ENCODE peak calls at places on chromosomes 4 and X, in nine cellular contexts. One of them, this sample, is unnamed. For H3K9me3, the result is how much of the 10 kb centered on the place peaks cover.

GRCh38 chrX:136525738-136526606 is 6.0 kb upstream of the VGLL1 start:
- DNase-seq in HCT116: no peak
- DNase-seq in uterus: peak
- DNase-seq in A549: peak
- DNase-seq in transverse colon: peak
- DNase-seq in adrenal gland: peak
- DNase-seq in heart left ventricle: peak
- DNase-seq in right lobe of liver: peak
- DNase-seq in tibial nerve: peak
- DNase-seq in this sample: no peak

GRCh38 chrX:67700607-67701006 is 156.8 kb downstream of the AR start:
- DNase-seq in tibial nerve: no peak
- DNase-seq in heart left ventricle: no peak
- DNase-seq in transverse colon: no peak
- DNase-seq in A549: no peak
- DNase-seq in right lobe of liver: no peak
- DNase-seq in uterus: no peak
- DNase-seq in adrenal gland: no peak
- DNase-seq in HCT116: no peak
- DNase-seq in this sample: no peak

GRCh38 chrX:12894074-12894691 is 12.2 kb upstream of the TLR8 start:
- DNase-seq in transverse colon: peak
- DNase-seq in right lobe of liver: no peak
- DNase-seq in adrenal gland: peak
- DNase-seq in HCT116: peak
- DNase-seq in tibial nerve: no peak
- DNase-seq in heart left ventricle: no peak
- DNase-seq in A549: peak
- DNase-seq in uterus: peak
- DNase-seq in this sample: no peak

GRCh38 chr4:102867278-102868152 is 1.3 kb upstream of the CISD2 start:
- DNase-seq in A549: peak
- DNase-seq in adrenal gland: no peak
- DNase-seq in uterus: no peak
- DNase-seq in right lobe of liver: no peak
- DNase-seq in transverse colon: no peak
- DNase-seq in HCT116: no peak
- DNase-seq in tibial nerve: no peak
- DNase-seq in heart left ventricle: no peak
- DNase-seq in this sample: no peak

GRCh38 chr4:125105561-125105960 is 209.2 kb upstream of the FAT4 start:
- DNase-seq in HCT116: no peak
- DNase-seq in A549: no peak
- DNase-seq in tibial nerve: no peak
- DNase-seq in heart left ventricle: no peak
- DNase-seq in right lobe of liver: no peak
- DNase-seq in transverse colon: no peak
- DNase-seq in adrenal gland: no peak
- DNase-seq in uterus: no peak
- DNase-seq in this sample: no peak

GRCh38 chrX:7133036-7133412 is 14.5 kb upstream of the STS start:
- DNase-seq in uterus: peak
- DNase-seq in adrenal gland: no peak
- DNase-seq in transverse colon: no peak
- DNase-seq in tibial nerve: no peak
- DNase-seq in right lobe of liver: no peak
- DNase-seq in HCT116: no peak
- DNase-seq in A549: no peak
- DNase-seq in heart left ventricle: peak
- DNase-seq in this sample: no peak

GRCh38 chr4:156956947-156957346 is 14.7 kb downstream of the PDGFC start:
- DNase-seq in adrenal gland: no peak
- DNase-seq in A549: no peak
- DNase-seq in transverse colon: no peak
- DNase-seq in heart left ventricle: no peak
- DNase-seq in tibial nerve: no peak
- DNase-seq in uterus: no peak
- DNase-seq in right lobe of liver: no peak
- DNase-seq in HCT116: no peak
- DNase-seq in this sample: no peak

GRCh38 chr4:99712530-99712929 is 54.9 kb upstream of the C4orf54 start:
- DNase-seq in tibial nerve: no peak
- DNase-seq in uterus: no peak
- DNase-seq in heart left ventricle: no peak
- DNase-seq in A549: no peak
- DNase-seq in HCT116: no peak
- DNase-seq in transverse colon: no peak
- DNase-seq in adrenal gland: no peak
- DNase-seq in right lobe of liver: no peak
- DNase-seq in this sample: no peak

GRCh38 chr4:52982246-52982950 is 120.3 kb downstream of the RASL11B start:
- DNase-seq in right lobe of liver: no peak
- DNase-seq in adrenal gland: no peak
- DNase-seq in tibial nerve: no peak
- DNase-seq in HCT116: peak
- DNase-seq in transverse colon: no peak
- DNase-seq in heart left ventricle: no peak
- DNase-seq in A549: peak
- DNase-seq in uterus: no peak
- DNase-seq in this sample: no peak

GRCh38 chr4:161252520-161253141 is 911.2 kb downstream of the FSTL5 start:
- DNase-seq in transverse colon: no peak
- DNase-seq in A549: peak
- DNase-seq in heart left ventricle: no peak
- DNase-seq in tibial nerve: no peak
- DNase-seq in adrenal gland: no peak
- DNase-seq in uterus: no peak
- DNase-seq in HCT116: peak
- DNase-seq in right lobe of liver: no peak
- DNase-seq in this sample: no peak

GRCh38 chr4:142203505-142203904 is 567.1 kb downstream of the IL15 start:
- DNase-seq in uterus: no peak
- DNase-seq in tibial nerve: no peak
- DNase-seq in transverse colon: no peak
- DNase-seq in heart left ventricle: no peak
- DNase-seq in right lobe of liver: no peak
- DNase-seq in HCT116: no peak
- DNase-seq in adrenal gland: no peak
- DNase-seq in A549: no peak
- DNase-seq in this sample: no peak

GRCh38 chr4:34974313-34974680 is 1270.0 kb downstream of the ARAP2 start:
- DNase-seq in uterus: no peak
- DNase-seq in heart left ventricle: no peak
- DNase-seq in adrenal gland: no peak
- DNase-seq in A549: no peak
- DNase-seq in transverse colon: no peak
- DNase-seq in tibial nerve: no peak
- DNase-seq in HCT116: no peak
- DNase-seq in right lobe of liver: no peak
- DNase-seq in this sample: no peak

GRCh38 chr4:89072921-89073320 is 15.9 kb upstream of the FAM13A start:
- DNase-seq in heart left ventricle: no peak
- DNase-seq in HCT116: no peak
- DNase-seq in tibial nerve: no peak
- DNase-seq in A549: no peak
- DNase-seq in uterus: no peak
- DNase-seq in transverse colon: no peak
- DNase-seq in right lobe of liver: no peak
- DNase-seq in adrenal gland: no peak
- DNase-seq in this sample: no peak

GRCh38 chr4:63717384-63717783 is 691.9 kb downstream of the TECRL start:
- DNase-seq in adrenal gland: no peak
- DNase-seq in HCT116: no peak
- DNase-seq in heart left ventricle: no peak
- DNase-seq in uterus: no peak
- DNase-seq in transverse colon: no peak
- DNase-seq in A549: peak
- DNase-seq in right lobe of liver: no peak
- DNase-seq in tibial nerve: no peak
- DNase-seq in this sample: no peak

GRCh38 chrX:107849747-107850478 is 24.2 kb downstream of the MID2 start:
- DNase-seq in right lobe of liver: no peak
- DNase-seq in tibial nerve: no peak
- DNase-seq in adrenal gland: peak
- DNase-seq in HCT116: no peak
- DNase-seq in transverse colon: no peak
- DNase-seq in uterus: no peak
- DNase-seq in A549: peak
- DNase-seq in heart left ventricle: no peak
- DNase-seq in this sample: no peak

GRCh38 chr4:48490012-48490679 is at the start of gene ZAR1:
- DNase-seq in uterus: no peak
- DNase-seq in right lobe of liver: no peak
- DNase-seq in A549: no peak
- DNase-seq in tibial nerve: no peak
- DNase-seq in heart left ventricle: no peak
- DNase-seq in adrenal gland: no peak
- DNase-seq in HCT116: no peak
- DNase-seq in transverse colon: no peak
- DNase-seq in this sample: no peak

DNA sequence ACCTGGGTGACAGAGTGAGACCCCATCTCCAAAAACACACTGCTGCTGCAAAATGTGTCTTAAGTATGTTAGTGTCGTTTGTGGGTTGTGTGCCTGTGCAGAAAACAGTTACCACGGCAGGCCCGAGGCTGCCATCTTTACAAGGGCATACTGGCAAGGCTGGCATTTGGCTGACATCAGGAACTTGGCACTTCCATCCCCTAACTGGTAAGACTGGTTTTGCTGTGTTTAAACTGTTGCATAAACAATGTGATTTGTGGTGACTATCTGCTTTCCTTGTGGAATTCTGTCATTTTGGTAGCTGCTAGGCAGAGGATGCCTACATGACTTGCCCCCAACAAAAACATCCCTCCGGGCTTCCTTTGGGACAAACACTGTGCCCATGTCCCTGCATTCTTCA is 12.3 kb downstream of the LRP2BP start:
- DNase-seq in HCT116: no peak
- DNase-seq in transverse colon: peak
- DNase-seq in right lobe of liver: no peak
- DNase-seq in A549: no peak
- DNase-seq in uterus: no peak
- DNase-seq in heart left ventricle: no peak
- DNase-seq in adrenal gland: no peak
- DNase-seq in tibial nerve: no peak
- DNase-seq in this sample: no peak
- TF ChIP-seq POLR2A in HCT116: no peak
- TF ChIP-seq POLR2A in transverse colon: no peak
- TF ChIP-seq POLR2A in right lobe of liver: no peak
- TF ChIP-seq POLR2A in A549: no peak
- TF ChIP-seq POLR2A in uterus: no peak
- TF ChIP-seq POLR2A in heart left ventricle: no peak
- TF ChIP-seq POLR2A in adrenal gland: no peak
- TF ChIP-seq POLR2A in tibial nerve: no peak
- TF ChIP-seq POLR2A in this sample: no peak

GRCh38 chr4:58849026-58849425 is 1738.8 kb upstream of the IGFBP7 start:
- DNase-seq in adrenal gland: no peak
- DNase-seq in tibial nerve: no peak
- DNase-seq in transverse colon: no peak
- DNase-seq in right lobe of liver: no peak
- DNase-seq in uterus: no peak
- DNase-seq in A549: no peak
- DNase-seq in heart left ventricle: no peak
- DNase-seq in HCT116: no peak
- DNase-seq in this sample: no peak

DNA sequence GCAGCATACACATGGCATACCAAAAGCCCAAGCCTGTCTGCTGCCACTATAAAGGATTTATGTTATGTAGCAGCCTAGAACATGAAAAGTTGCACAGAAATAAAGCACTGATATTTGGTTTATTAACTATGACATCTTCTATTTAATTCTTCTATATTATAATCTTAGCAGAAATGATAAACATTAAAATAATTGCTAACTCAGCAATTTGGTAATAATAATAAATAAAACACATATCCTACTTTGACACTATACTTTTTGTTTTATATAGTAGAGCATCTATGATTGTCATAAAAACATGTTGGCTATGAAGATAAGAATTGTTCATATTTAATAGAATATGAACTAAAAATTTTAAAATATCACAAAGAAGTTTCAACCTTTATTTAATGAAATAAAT is 1733.3 kb upstream of the IGFBP7 start:
- DNase-seq in right lobe of liver: no peak
- DNase-seq in tibial nerve: no peak
- DNase-seq in heart left ventricle: no peak
- DNase-seq in uterus: no peak
- DNase-seq in A549: no peak
- DNase-seq in adrenal gland: no peak
- DNase-seq in HCT116: no peak
- DNase-seq in transverse colon: no peak
- DNase-seq in this sample: no peak
- H3K9me3 ChIP-seq in right lobe of liver: under half
- H3K9me3 ChIP-seq in tibial nerve: under half
- H3K9me3 ChIP-seq in heart left ventricle: under half
- H3K9me3 ChIP-seq in uterus: under half
- H3K9me3 ChIP-seq in A549: under half
- H3K9me3 ChIP-seq in adrenal gland: under half
- H3K9me3 ChIP-seq in HCT116: under half
- H3K9me3 ChIP-seq in transverse colon: under half
- H3K9me3 ChIP-seq in this sample: under half

GRCh38 chr4:6031831-6032230 is 13.6 kb upstream of the C4orf50 start:
- DNase-seq in transverse colon: no peak
- DNase-seq in right lobe of liver: no peak
- DNase-seq in A549: no peak
- DNase-seq in uterus: no peak
- DNase-seq in HCT116: no peak
- DNase-seq in tibial nerve: no peak
- DNase-seq in heart left ventricle: no peak
- DNase-seq in adrenal gland: no peak
- DNase-seq in this sample: no peak
- TF ChIP-seq POLR2A in transverse colon: no peak
- TF ChIP-seq POLR2A in right lobe of liver: no peak
- TF ChIP-seq POLR2A in A549: no peak
- TF ChIP-seq POLR2A in uterus: no peak
- TF ChIP-seq POLR2A in HCT116: no peak
- TF ChIP-seq POLR2A in tibial nerve: no peak
- TF ChIP-seq POLR2A in heart left ventricle: no peak
- TF ChIP-seq POLR2A in adrenal gland: no peak
- TF ChIP-seq POLR2A in this sample: no peak

GRCh38 chrX:2719774-2720447 is 28.8 kb downstream of the CD99 start:
- DNase-seq in right lobe of liver: peak
- DNase-seq in A549: no peak
- DNase-seq in adrenal gland: no peak
- DNase-seq in uterus: no peak
- DNase-seq in transverse colon: no peak
- DNase-seq in HCT116: no peak
- DNase-seq in heart left ventricle: no peak
- DNase-seq in tibial nerve: no peak
- DNase-seq in this sample: no peak

DNA sequence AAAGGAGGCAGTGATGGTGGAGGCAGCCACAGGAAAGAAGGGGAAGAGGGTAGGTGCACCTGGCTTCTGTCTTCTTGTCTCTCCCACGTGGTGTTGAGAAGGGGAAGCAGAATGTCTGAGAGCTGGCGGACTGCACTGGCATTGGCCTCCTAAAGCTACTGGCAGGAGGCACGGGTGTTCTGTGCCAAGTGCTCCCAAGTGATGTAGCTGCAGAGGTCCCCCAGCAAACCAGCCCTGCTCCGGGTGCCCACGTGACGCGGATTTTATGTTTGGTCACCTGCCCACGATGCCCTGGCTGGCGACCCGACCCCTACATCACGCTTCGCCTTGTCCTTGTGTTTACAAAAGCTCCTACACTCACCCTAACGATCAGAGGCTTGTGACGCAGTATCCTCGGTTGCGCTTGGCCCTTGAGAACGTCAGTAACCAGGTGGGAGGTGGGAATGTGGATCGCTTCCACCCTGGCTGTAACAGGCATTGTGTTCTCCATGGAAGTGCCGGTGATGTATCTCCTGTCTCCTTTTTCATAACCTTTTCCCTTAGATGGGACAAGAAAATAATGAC is 28.4 kb upstream of the XG start:
- DNase-seq in uterus: no peak
- DNase-seq in A549: no peak
- DNase-seq in adrenal gland: no peak
- DNase-seq in HCT116: no peak
- DNase-seq in right lobe of liver: no peak
- DNase-seq in transverse colon: no peak
- DNase-seq in heart left ventricle: no peak
- DNase-seq in tibial nerve: no peak
- DNase-seq in this sample: no peak
- H3K9me3 ChIP-seq in uterus: under half
- H3K9me3 ChIP-seq in A549: under half
- H3K9me3 ChIP-seq in adrenal gland: under half
- H3K9me3 ChIP-seq in HCT116: under half
- H3K9me3 ChIP-seq in right lobe of liver: under half
- H3K9me3 ChIP-seq in transverse colon: under half
- H3K9me3 ChIP-seq in heart left ventricle: under half
- H3K9me3 ChIP-seq in tibial nerve: under half
- H3K9me3 ChIP-seq in this sample: under half

This sample was measured in esophagus squamous epithelium.